ENCODE peak calls at places on chromosomes 3 and 15, in ten cellular contexts. L is choroid plexus epithelial cell; O is HCT116; T is T-cell; A is head of caudate nucleus; J is colonic mucosa; C is AG20443; Z is stimulated activated CD4-positive, alpha-beta T cell treated with anti-CD3 and anti-CD28 coated beads, Interleukin-2, amount 100 ng/mL, for 24 hours; W is T-helper 2 cell; R is activated effector memory CD4-positive, alpha-beta T cell treated with anti-CD3 and anti-CD28 coated beads, Interleukin-2, amount 50 U/mL, for 16 hours. N is an unnamed sample.

GRCh38 chr3:36866358-36866757 is 78.5 kb downstream of the TRANK1 start:
- DNase-seq in Z (no peak), R (no peak), W (no peak), O (no peak), A (no peak), J (no peak), T (no peak), C (no peak), L (peak), N (no peak)

GRCh38 chr3:118882353-118882947 is 152.2 kb downstream of the IGSF11 start:
- DNase-seq in R (peak), C (peak), L (peak), W (peak), J (peak), O (peak), Z (peak), A (peak), T (peak), N (peak)

GRCh38 chr15:98800437-98801233 is 152.3 kb downstream of the IGF1R start:
- DNase-seq in C (peak), T (no peak), L (peak), Z (no peak), A (peak), O (peak), J (peak), W (no peak), R (no peak), N (peak)

GRCh38 chr3:131819656-131820055 is 215.2 kb downstream of the CPNE4 start:
- DNase-seq in W (no peak), A (no peak), Z (no peak), O (no peak), J (no peak), L (no peak), R (no peak), C (no peak), T (no peak), N (no peak)

GRCh38 chr15:41780727-41781126 is 6.4 kb downstream of the MAPKBP1 start:
- DNase-seq in J (no peak), L (no peak), C (no peak), A (no peak), R (no peak), W (no peak), T (no peak), Z (no peak), O (no peak), N (no peak)

GRCh38 chr15:99347609-99348008 is 96.3 kb downstream of the LRRC28 start:
- DNase-seq in O (no peak), Z (no peak), C (no peak), T (no peak), W (no peak), J (no peak), A (no peak), R (no peak), L (no peak), N (no peak)

GRCh38 chr3:129616291-129616690 is 9.8 kb upstream of the PLXND1 start:
- DNase-seq in W (no peak), A (no peak), R (no peak), L (no peak), O (no peak), J (peak), T (no peak), C (no peak), Z (no peak), N (no peak)

GRCh38 chr3:139538733-139539132 is 809 bp downstream of the RBP1 start:
- DNase-seq in T (no peak), O (no peak), W (no peak), A (peak), Z (no peak), R (no peak), L (peak), C (no peak), J (peak), N (no peak)

GRCh38 chr15:42385980-42386695 is 26.8 kb downstream of the CAPN3 start:
- DNase-seq in L (peak), J (no peak), W (no peak), O (no peak), T (no peak), A (no peak), R (no peak), Z (no peak), C (peak), N (no peak)

GRCh38 chr3:69425249-69425648 is 39.4 kb upstream of the FRMD4B start:
- DNase-seq in L (peak), A (no peak), R (no peak), J (peak), O (peak), W (peak), Z (peak), C (peak), T (no peak), N (no peak)

GRCh38 chr3:78101363-78101762 is 1061.5 kb downstream of the ROBO2 start:
- DNase-seq in R (no peak), A (no peak), O (no peak), W (no peak), C (no peak), L (peak), Z (no peak), J (no peak), T (no peak), N (peak)

GRCh38 chr3:37608061-37608702 is 253.5 kb upstream of the CTDSPL start:
- DNase-seq in O (no peak), J (no peak), T (no peak), Z (no peak), W (no peak), R (no peak), C (no peak), A (no peak), L (no peak), N (no peak)

GRCh38 chr3:12990781-12991480 is 82.3 kb downstream of the IQSEC1 start:
- DNase-seq in L (peak), C (peak), Z (no peak), O (no peak), T (no peak), A (no peak), J (no peak), W (no peak), R (peak), N (peak)

GRCh38 chr3:158700559-158700958 is 28.1 kb upstream of the LXN start:
- DNase-seq in R (no peak), J (no peak), T (no peak), C (no peak), W (no peak), A (no peak), L (no peak), Z (no peak), O (no peak), N (no peak)

GRCh38 chr3:78507196-78507984 is 1260.4 kb downstream of the ROBO1 start:
- DNase-seq in C (no peak), Z (no peak), T (no peak), A (no peak), R (no peak), O (no peak), J (no peak), L (no peak), W (no peak), N (peak)

GRCh38 chr3:177371903-177372302 is 174.6 kb upstream of the TBL1XR1 start:
- DNase-seq in W (no peak), O (no peak), A (no peak), C (no peak), Z (no peak), L (no peak), T (no peak), R (no peak), J (no peak), N (no peak)

GRCh38 chr3:139561959-139562676 is 22.6 kb upstream of the RBP1 start:
- DNase-seq in O (peak), C (peak), T (no peak), L (peak), R (no peak), A (peak), J (peak), W (no peak), Z (no peak), N (no peak)

GRCh38 chr3:97914390-97914789 is 57.8 kb downstream of the RIOX2 start:
- DNase-seq in J (peak), L (peak), W (peak), O (peak), T (no peak), Z (no peak), C (no peak), A (no peak), R (no peak), N (no peak)

GRCh38 chr3:32219537-32219936 is 18.9 kb upstream of the CMTM8 start:
- DNase-seq in C (no peak), W (no peak), R (no peak), A (no peak), J (no peak), O (no peak), L (no peak), Z (no peak), T (no peak), N (no peak)

GRCh38 chr15:59762558-59762957 is 73.4 kb upstream of the BNIP2 start:
- DNase-seq in J (no peak), W (peak), C (no peak), O (no peak), T (no peak), R (no peak), A (no peak), Z (no peak), L (no peak), N (no peak)

GRCh38 chr3:172709776-172710708 is 825 bp downstream of the NCEH1 start:
- DNase-seq in Z (peak), R (peak), T (no peak), L (peak), W (peak), O (no peak), C (peak), J (peak), A (peak), N (no peak)

GRCh38 chr15:37107071-37107753 is 6.9 kb upstream of the MEIS2 start:
- DNase-seq in J (no peak), C (no peak), L (no peak), T (no peak), R (no peak), W (no peak), A (no peak), O (no peak), Z (no peak), N (no peak)

GRCh38 chr3:50241163-50241562 is 5.2 kb downstream of the GNAI2 start:
- DNase-seq in J (no peak), L (no peak), C (no peak), W (no peak), T (no peak), Z (no peak), R (no peak), A (no peak), O (no peak), N (no peak)

GRCh38 chr3:52218953-52219650 is 6.3 kb downstream of the TLR9 start:
- DNase-seq in C (no peak), R (no peak), T (no peak), A (no peak), O (no peak), Z (no peak), W (no peak), L (no peak), J (no peak), N (no peak)

GRCh38 chr3:48425281-48425812 is 4.5 kb downstream of the PLXNB1 start:
- DNase-seq in L (peak), R (no peak), T (no peak), W (no peak), C (no peak), A (peak), J (no peak), O (no peak), Z (no peak), N (no peak)

GRCh38 chr3:43176666-43177065 is 70.8 kb upstream of the POMGNT2 start:
- DNase-seq in R (no peak), T (no peak), W (no peak), C (no peak), A (no peak), J (no peak), Z (no peak), L (no peak), O (no peak), N (no peak)

GRCh38 chr15:82538961-82539689 is 1.1 kb downstream of the RPS17 start:
- DNase-seq in A (no peak), J (no peak), L (peak), R (no peak), O (no peak), C (no peak), Z (peak), W (peak), T (no peak), N (no peak)

GRCh38 chr3:50418845-50419244 is 59.5 kb upstream of the TMEM115 start:
- DNase-seq in J (no peak), R (no peak), O (no peak), Z (no peak), L (peak), T (no peak), C (no peak), W (no peak), A (peak), N (no peak)

GRCh38 chr3:153443961-153444360 is 281.9 kb downstream of the RAP2B start:
- DNase-seq in R (no peak), T (no peak), L (peak), C (no peak), O (peak), J (no peak), Z (no peak), A (no peak), W (peak), N (no peak)

GRCh38 chr15:61226313-61227250 is 2.5 kb downstream of the RORA start:
- DNase-seq in Z (no peak), A (peak), R (no peak), J (no peak), C (peak), W (no peak), O (no peak), T (no peak), L (no peak), N (no peak)

GRCh38 chr15:77035999-77036471 is 34.9 kb downstream of the TSPAN3 start:
- DNase-seq in A (peak), Z (no peak), L (no peak), J (peak), O (no peak), R (no peak), C (no peak), W (no peak), T (no peak), N (no peak)

GRCh38 chr15:48514103-48514817 is 131.2 kb downstream of the FBN1 start:
- DNase-seq in J (no peak), O (no peak), R (no peak), C (no peak), Z (no peak), T (no peak), W (no peak), A (no peak), L (no peak), N (no peak)

GRCh38 chr3:22542311-22542710 is 660.8 kb upstream of the UBE2E2 start:
- DNase-seq in L (peak), R (no peak), C (no peak), Z (no peak), O (no peak), J (no peak), W (no peak), T (no peak), A (no peak), N (peak)

GRCh38 chr3:38636881-38637280 is 12.6 kb downstream of the SCN5A start:
- DNase-seq in C (no peak), J (no peak), A (no peak), O (no peak), R (no peak), T (no peak), L (no peak), W (no peak), Z (no peak), N (no peak)

GRCh38 chr15:101461097-101461496 is 28.4 kb downstream of the PCSK6 start:
- DNase-seq in T (no peak), O (no peak), J (no peak), C (no peak), Z (no peak), A (no peak), W (peak), L (no peak), R (no peak), N (no peak)

GRCh38 chr3:48082580-48083187 is 66.5 kb upstream of the MAP4 start:
- DNase-seq in A (no peak), C (no peak), O (no peak), T (no peak), Z (no peak), J (no peak), L (no peak), W (no peak), R (no peak), N (no peak)

GRCh38 chr15:100115066-100115710 is 226.6 kb downstream of the ADAMTS17 start:
- DNase-seq in C (no peak), Z (no peak), L (no peak), R (no peak), A (no peak), W (no peak), O (no peak), T (no peak), J (no peak), N (no peak)

N was measured in kidney epithelial cell.